ENCODE peak calls at places on chromosomes 7 and 10, in eight cellular contexts. E is GM10248; R is cardiac muscle cell; Q is neural progenitor cell; K is tibial artery; P is heart right ventricle; U is CD8-positive, alpha-beta T cell; O is cardiac fibroblast. V is an unnamed sample.

GRCh38 chr7:148503900-148504487 is 86.6 kb upstream of the C7orf33 start:
- DNase-seq in R (peak; percentile 52), K (no peak), E (peak; percentile 29), Q (peak; percentile 30), P (no peak), O (peak; percentile 66), U (no peak), V (peak; percentile 44)

GRCh38 chr7:94022550-94022949 is 18.4 kb upstream of the BET1 start:
- DNase-seq in E (no peak), P (no peak), O (peak; percentile 86), K (no peak), Q (no peak), U (no peak), R (no peak), V (no peak)

GRCh38 chr7:142795339-142795863 is 24.6 kb downstream of the PRSS2 start:
- DNase-seq in E (no peak), Q (no peak), O (no peak), P (no peak), R (no peak), U (peak; percentile 82), K (no peak), V (no peak)

GRCh38 chr10:80472234-80473095 is 18.4 kb downstream of the TSPAN14 start:
- DNase-seq in K (no peak), E (peak; percentile 76), Q (no peak), U (no peak), P (no peak), R (peak; percentile 82), O (peak; percentile 99), V (peak; percentile 79)

GRCh38 chr10:11685787-11686218 is 56.4 kb upstream of the ECHDC3 start:
- DNase-seq in K (peak; percentile 60), Q (no peak), U (peak; percentile 73), E (peak; percentile 62), P (peak; percentile 64), R (peak; percentile 73), O (peak; percentile 61), V (peak; percentile 62)

GRCh38 chr7:94250984-94251383 is 143.7 kb upstream of the COL1A2 start:
- DNase-seq in R (no peak), O (no peak), K (no peak), P (no peak), Q (no peak), E (no peak), U (no peak), V (no peak)

GRCh38 chr7:50631100-50631499 is 65.9 kb upstream of the DDC start:
- DNase-seq in O (no peak), K (no peak), R (no peak), E (no peak), P (no peak), U (no peak), Q (no peak), V (no peak)

GRCh38 chr7:144391823-144392255 is 11.7 kb downstream of the NOBOX start:
- DNase-seq in P (peak; percentile 24), O (peak; percentile 78), E (peak; percentile 65), K (no peak), U (no peak), R (peak; percentile 79), Q (peak; percentile 69), V (peak; percentile 65)

GRCh38 chr10:621981-622740 is 67.3 kb downstream of the DIP2C start:
- DNase-seq in U (no peak), Q (no peak), K (no peak), E (no peak), O (no peak), P (no peak), R (no peak), V (no peak)

GRCh38 chr10:103238506-103239252 is 7.0 kb upstream of the RPEL1 start:
- DNase-seq in P (peak; percentile 33), R (peak; percentile 83), E (no peak), K (peak; percentile 32), U (no peak), O (peak; percentile 66), Q (peak; percentile 58), V (no peak)

GRCh38 chr7:9981950-9982349 is 991.7 kb upstream of the PHF14 start:
- DNase-seq in E (no peak), R (no peak), P (no peak), U (no peak), K (no peak), O (no peak), Q (no peak), V (no peak)

GRCh38 chr10:72276013-72276387 is 2.3 kb downstream of the DDIT4 start:
- DNase-seq in K (no peak), R (peak; percentile 66), P (no peak), E (no peak), Q (no peak), U (no peak), O (peak; percentile 56), V (no peak)

GRCh38 chr10:96858038-96858705 is 26.1 kb downstream of the LCOR start:
- DNase-seq in U (no peak), O (no peak), E (no peak), P (no peak), K (no peak), Q (no peak), R (no peak), V (no peak)

GRCh38 chr10:119862524-119862923 is 10.1 kb downstream of the MCMBP start:
- DNase-seq in K (no peak), E (no peak), U (no peak), O (no peak), R (no peak), P (no peak), Q (no peak), V (no peak)

GRCh38 chr10:14673189-14673947 is 101.3 kb downstream of the FAM107B start:
- DNase-seq in E (no peak), K (no peak), U (no peak), R (peak; percentile 52), Q (no peak), O (no peak), P (no peak), V (no peak)

GRCh38 chr7:77199008-77199966 is at the start of gene FGL2:
- DNase-seq in O (peak; percentile 64), R (peak; percentile 77), U (peak; percentile 56), Q (peak; percentile 74), P (peak; percentile 69), E (no peak), K (peak; percentile 83), V (no peak)

GRCh38 chr7:105674200-105675030 is 93.1 kb upstream of the EFCAB10 start:
- DNase-seq in P (no peak), O (no peak), K (no peak), Q (no peak), R (no peak), E (no peak), U (no peak), V (no peak)

GRCh38 chr7:101386558-101387199 is 24.0 kb downstream of the COL26A1 start:
- DNase-seq in P (peak; percentile 8), E (no peak), U (no peak), K (no peak), Q (peak; percentile 82), O (no peak), R (no peak), V (no peak)

GRCh38 chr10:69172241-69172998 is 7.6 kb upstream of the SUPV3L1 start:
- DNase-seq in O (no peak), U (no peak), E (peak; percentile 29), K (no peak), Q (no peak), R (no peak), P (no peak), V (peak; percentile 44)

GRCh38 chr7:119175916-119176627 is 951.6 kb downstream of the ANKRD7 start:
- DNase-seq in U (no peak), Q (peak; percentile 94), P (peak; percentile 14), R (peak; percentile 70), K (no peak), E (peak; percentile 15), O (peak; percentile 81), V (peak; percentile 8)

GRCh38 chr7:513521-514166 is 6.0 kb downstream of the PDGFA start:
- DNase-seq in K (no peak), R (peak; percentile 40), Q (no peak), E (no peak), P (no peak), O (peak; percentile 83), U (no peak), V (no peak)

GRCh38 chr10:128150045-128150493 is 23.8 kb upstream of the MKI67 start:
- DNase-seq in Q (peak; percentile 93), K (no peak), O (peak; percentile 66), E (peak; percentile 92), R (peak; percentile 73), P (peak; percentile 40), U (peak; percentile 86), V (peak; percentile 93)

DNA sequence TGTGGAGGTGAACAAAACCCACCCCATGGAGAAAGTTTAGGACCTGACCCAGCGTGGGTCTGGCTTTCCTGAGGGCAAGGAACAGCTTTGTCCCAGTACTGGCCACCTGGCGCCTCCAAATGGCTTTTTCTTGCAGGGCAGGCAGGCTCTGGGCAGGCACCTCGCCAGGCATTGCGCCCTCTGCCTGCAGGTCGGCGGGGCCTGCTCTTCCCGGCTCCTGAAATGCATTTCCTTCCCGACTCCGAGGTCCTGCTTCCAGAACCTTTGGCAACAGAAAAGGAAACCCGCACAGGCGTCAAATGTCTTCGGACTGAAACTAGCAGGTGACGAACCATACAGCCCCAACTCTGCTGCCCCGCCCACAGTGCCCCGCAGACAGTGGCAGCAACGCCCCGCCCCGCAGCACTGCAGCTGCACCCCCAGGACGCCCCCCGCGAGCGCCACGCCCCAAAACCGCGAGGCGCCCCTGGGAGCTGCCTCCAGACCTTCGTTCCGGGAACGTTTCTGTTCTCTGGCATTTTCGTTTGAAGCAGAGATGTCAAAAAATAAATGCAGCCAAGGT is 65.5 kb downstream of the C10orf143 start:
- DNase-seq in K (no peak), U (no peak), P (no peak), R (peak; percentile 4), Q (peak; percentile 63), O (no peak), E (no peak), V (no peak)
- TF ChIP-seq CTCF in K (no peak), U (no peak), P (no peak), R (peak; percentile 31), Q (peak; percentile 59), O (no peak), E (no peak), V (no peak)

DNA sequence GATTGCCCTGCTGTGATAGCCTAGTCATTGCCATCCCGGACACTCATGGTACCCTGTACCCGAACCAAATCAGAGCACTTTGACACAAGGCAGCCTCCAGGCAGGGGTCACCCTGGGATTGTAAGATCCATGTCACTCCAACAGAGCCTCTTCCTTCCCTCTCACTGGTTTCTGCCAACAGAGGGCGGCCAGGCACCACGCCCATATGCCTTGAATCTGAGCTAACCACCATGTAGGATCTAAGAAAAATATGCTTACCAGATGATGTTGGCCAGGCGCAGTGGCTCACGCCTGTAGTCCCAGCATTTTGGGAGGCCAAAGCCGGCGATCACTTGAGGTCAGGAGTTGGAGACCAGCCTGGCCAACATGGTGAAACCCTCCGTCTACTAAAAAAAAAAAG is 389.2 kb upstream of the KLF6 start:
- DNase-seq in U (no peak), Q (peak; percentile 49), P (no peak), R (no peak), E (no peak), O (peak; percentile 8), K (no peak), V (no peak)
- TF ChIP-seq CTCF in U (no peak), Q (peak; percentile 45), P (no peak), R (no peak), E (no peak), O (no peak), K (no peak), V (no peak)

GRCh38 chr10:16518822-16519221 is 2.9 kb downstream of the C1QL3 start:
- DNase-seq in R (no peak), O (peak; percentile 33), P (no peak), Q (no peak), K (no peak), U (no peak), E (no peak), V (no peak)
- TF ChIP-seq CTCF in R (peak; percentile 34), O (peak; percentile 39), P (no peak), Q (peak; percentile 39), K (no peak), U (no peak), E (peak; percentile 19), V (no peak)

GRCh38 chr7:5215313-5215712 is 25.3 kb downstream of the WIPI2 start:
- DNase-seq in O (no peak), U (no peak), R (no peak), P (no peak), E (no peak), Q (no peak), K (no peak), V (no peak)
- TF ChIP-seq CTCF in O (no peak), U (no peak), R (no peak), P (no peak), E (no peak), Q (no peak), K (no peak), V (no peak)